ENCODE peak calls at places on chromosomes 6 and 20, in four cellular contexts. V is stimulated activated CD4-positive, alpha-beta T cell treated with anti-CD3 and anti-CD28 coated beads, Interleukin-12 subunit alpha, Interleukin-12 subunit beta, amount 100 ng/mL, for 48 hours; L is activated CD4-positive, alpha-beta T cell treated with anti-CD3 and anti-CD28 coated beads, Interleukin-2, amount 50 U/mL, for 1 hour; N is GM13977. B is an unnamed sample.

GRCh38 chr6:161802231-161802630 is 528.4 kb upstream of the AGPAT4 start:
- DNase-seq in V (no peak), N (no peak), L (no peak), B (no peak)

GRCh38 chr6:122151768-122152167 is 247.7 kb upstream of the HSF2 start:
- DNase-seq in L (no peak), V (no peak), N (no peak), B (no peak)

GRCh38 chr6:12635813-12636212 is 80.8 kb upstream of the PHACTR1 start:
- DNase-seq in L (no peak), V (no peak), N (no peak), B (no peak)

GRCh38 chr20:35387334-35387733 is 24.4 kb downstream of the UQCC1 start:
- DNase-seq in N (no peak), L (no peak), V (no peak), B (no peak)

GRCh38 chr6:138439546-138439945 is 35.5 kb downstream of the HEBP2 start:
- DNase-seq in V (no peak), N (no peak), L (no peak), B (no peak)

GRCh38 chr6:22049002-22049401 is 247.8 kb downstream of the PRL start:
- DNase-seq in N (no peak), V (no peak), L (no peak), B (no peak)

GRCh38 chr6:27542485-27542884 is 69.6 kb upstream of the ZNF184 start:
- DNase-seq in N (no peak), L (no peak), V (no peak), B (no peak)

GRCh38 chr20:39878809-39879208 is 810.2 kb downstream of the MAFB start:
- DNase-seq in V (no peak), L (no peak), N (no peak), B (no peak)

GRCh38 chr20:40251284-40251932 is 437.6 kb downstream of the MAFB start:
- DNase-seq in L (no peak), N (peak; percentile 41), V (no peak), B (no peak)

GRCh38 chr6:57108691-57109090 is 18.7 kb downstream of the ZNF451 start:
- DNase-seq in V (no peak), L (no peak), N (peak; percentile 47), B (no peak)

GRCh38 chr6:30463651-30464618 is 25.4 kb upstream of the HLA-E start:
- DNase-seq in N (no peak), V (peak; percentile 50), L (peak; percentile 48), B (no peak)

GRCh38 chr6:14975124-14975815 is 270.6 kb upstream of the JARID2 start:
- DNase-seq in V (no peak), N (no peak), L (no peak), B (no peak)

GRCh38 chr6:7311171-7311570 is 1.8 kb downstream of the SSR1 start:
- DNase-seq in V (no peak), L (no peak), N (no peak), B (no peak)

GRCh38 chr20:32484221-32485125 is 100.7 kb downstream of the NOL4L start:
- DNase-seq in V (peak; percentile 20), L (peak; percentile 29), N (peak; percentile 39), B (peak; percentile 44)

GRCh38 chr6:143806282-143807102 is 36.6 kb upstream of the LTV1 start:
- DNase-seq in V (peak; percentile 83), N (no peak), L (peak; percentile 8), B (no peak)

GRCh38 chr20:2260250-2260649 is 35.6 kb upstream of the TGM3 start:
- DNase-seq in N (no peak), V (no peak), L (no peak), B (no peak)

GRCh38 chr6:169174516-169175359 is 78.9 kb downstream of the THBS2 start:
- DNase-seq in N (no peak), V (no peak), L (no peak), B (no peak)

GRCh38 chr6:41462980-41463930 is 82.9 kb upstream of the FOXP4 start:
- DNase-seq in L (no peak), V (no peak), N (peak; percentile 82), B (peak; percentile 57)